ENCODE peak calls at places on chromosomes 1 and 21, in eight cellular contexts. W, Z, Q, B, K, E, U and H are unnamed samples.

GRCh38 chr21:37982496-37983318 is 66.5 kb upstream of the KCNJ6 start:
- DNase-seq in W (no peak), Z (no peak), Q (no peak), B (no peak), K (no peak), E (no peak), U (no peak), H (no peak)

GRCh38 chr1:1082239-1083180 is 8.4 kb upstream of the RNF223 start:
- DNase-seq in W (no peak), Z (no peak), Q (peak), B (peak), K (no peak), E (peak), U (no peak), H (no peak)

GRCh38 chr1:245330951-245331350 is 176.2 kb downstream of the KIF26B start:
- DNase-seq in W (no peak), Z (no peak), Q (no peak), B (no peak), K (no peak), E (no peak), U (no peak), H (no peak)

GRCh38 chr1:23561813-23562100 is 2.5 kb upstream of the ID3 start:
- DNase-seq in W (no peak), Z (no peak), Q (no peak), B (no peak), K (no peak), E (no peak), U (no peak), H (no peak)

GRCh38 chr1:25027876-25028586 is 98.0 kb upstream of the RUNX3 start:
- DNase-seq in W (no peak), Z (no peak), Q (no peak), B (no peak), K (no peak), E (no peak), U (no peak), H (no peak)

GRCh38 chr1:243784506-243784905 is 65.5 kb downstream of the AKT3 start:
- DNase-seq in W (no peak), Z (no peak), Q (no peak), B (no peak), K (no peak), E (no peak), U (no peak), H (no peak)

GRCh38 chr1:187313115-187313514 is 484.4 kb downstream of the PLA2G4A start:
- DNase-seq in W (no peak), Z (no peak), Q (no peak), B (no peak), K (no peak), E (no peak), U (no peak), H (no peak)

GRCh38 chr1:207888647-207889046 is 22.3 kb downstream of the CD34 start:
- DNase-seq in W (no peak), Z (no peak), Q (peak), B (no peak), K (no peak), E (peak), U (peak), H (no peak)

GRCh38 chr1:58870298-58870676 is 86.4 kb upstream of the JUN start:
- DNase-seq in W (no peak), Z (no peak), Q (no peak), B (peak), K (no peak), E (no peak), U (no peak), H (no peak)

GRCh38 chr1:2598329-2598931 is 11.9 kb downstream of the PRXL2B start:
- DNase-seq in W (no peak), Z (no peak), Q (no peak), B (no peak), K (no peak), E (peak), U (no peak), H (no peak)

GRCh38 chr1:2596530-2597333 is 10.2 kb downstream of the PRXL2B start:
- DNase-seq in W (no peak), Z (no peak), Q (peak), B (no peak), K (no peak), E (peak), U (no peak), H (no peak)

GRCh38 chr1:2595261-2595811 is 8.8 kb downstream of the PRXL2B start:
- DNase-seq in W (no peak), Z (no peak), Q (peak), B (no peak), K (no peak), E (peak), U (no peak), H (no peak)

GRCh38 chr1:2595812-2596529 is 9.4 kb downstream of the PRXL2B start:
- DNase-seq in W (no peak), Z (no peak), Q (peak), B (no peak), K (no peak), E (peak), U (no peak), H (no peak)

DNA sequence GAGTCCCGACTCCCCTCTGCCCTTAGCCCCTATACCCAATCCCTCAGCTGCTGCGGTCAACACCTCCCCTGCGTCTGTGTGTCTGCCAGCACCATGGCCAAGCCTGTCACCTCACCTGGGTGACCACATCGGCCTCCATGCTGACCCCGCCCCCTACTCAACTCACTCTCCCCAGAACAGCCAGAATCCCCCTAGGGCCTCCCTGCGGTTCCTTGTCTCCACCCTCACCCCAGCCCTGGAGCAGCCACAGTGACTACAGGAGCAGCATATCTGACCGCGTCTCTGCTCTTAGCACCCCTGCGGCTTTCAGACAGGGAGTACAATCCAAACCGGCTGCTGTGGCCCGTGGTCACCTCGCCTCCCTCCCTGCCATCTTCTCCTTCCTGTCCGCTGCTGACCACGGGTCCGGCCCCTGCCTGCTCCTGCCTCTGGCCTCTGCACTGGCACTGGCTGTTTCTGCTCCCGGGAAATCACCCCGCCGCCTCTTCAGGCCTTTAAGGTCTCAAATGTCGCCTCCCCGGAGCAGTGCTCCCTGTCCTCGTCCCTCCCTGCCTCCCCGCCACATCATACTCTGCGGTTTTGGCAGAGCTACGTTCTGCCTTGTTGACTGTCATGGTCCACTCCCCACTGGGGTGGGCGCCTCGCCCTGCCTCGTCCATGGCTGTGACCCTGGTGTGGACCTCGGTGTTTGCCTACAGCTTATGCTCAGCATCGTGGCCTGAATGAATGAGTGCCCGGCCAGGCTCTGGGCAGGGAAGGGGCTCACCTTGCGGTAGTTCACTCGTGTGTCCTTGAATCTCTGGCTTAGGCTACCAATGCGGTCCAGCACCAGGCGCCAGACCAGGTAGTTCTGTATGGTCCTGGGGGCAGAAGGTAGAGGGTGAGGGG is 11.1 kb downstream of the PRXL2B start:
- DNase-seq in W (no peak), Z (no peak), Q (no peak), B (no peak), K (no peak), E (peak), U (no peak), H (no peak)
- TF ChIP-seq POLR2A in W (no peak), Z (no peak), Q (no peak), B (no peak), K (no peak), E (no peak), U (no peak), H (no peak)

GRCh38 chr1:115331531-115332331 is 6.3 kb downstream of the NGF start:
- DNase-seq in W (no peak), Z (no peak), Q (no peak), B (no peak), K (no peak), E (no peak), U (no peak), H (no peak)

GRCh38 chr1:115329965-115330364 is 8.1 kb downstream of the NGF start:
- DNase-seq in W (no peak), Z (no peak), Q (no peak), B (no peak), K (no peak), E (no peak), U (no peak), H (no peak)

GRCh38 chr1:115327270-115327669 is 10.8 kb downstream of the NGF start:
- DNase-seq in W (no peak), Z (no peak), Q (no peak), B (no peak), K (no peak), E (no peak), U (no peak), H (no peak)

GRCh38 chr1:115332813-115333608 is 5.0 kb downstream of the NGF start:
- DNase-seq in W (no peak), Z (no peak), Q (no peak), B (no peak), K (peak), E (peak), U (peak), H (no peak)

DNA sequence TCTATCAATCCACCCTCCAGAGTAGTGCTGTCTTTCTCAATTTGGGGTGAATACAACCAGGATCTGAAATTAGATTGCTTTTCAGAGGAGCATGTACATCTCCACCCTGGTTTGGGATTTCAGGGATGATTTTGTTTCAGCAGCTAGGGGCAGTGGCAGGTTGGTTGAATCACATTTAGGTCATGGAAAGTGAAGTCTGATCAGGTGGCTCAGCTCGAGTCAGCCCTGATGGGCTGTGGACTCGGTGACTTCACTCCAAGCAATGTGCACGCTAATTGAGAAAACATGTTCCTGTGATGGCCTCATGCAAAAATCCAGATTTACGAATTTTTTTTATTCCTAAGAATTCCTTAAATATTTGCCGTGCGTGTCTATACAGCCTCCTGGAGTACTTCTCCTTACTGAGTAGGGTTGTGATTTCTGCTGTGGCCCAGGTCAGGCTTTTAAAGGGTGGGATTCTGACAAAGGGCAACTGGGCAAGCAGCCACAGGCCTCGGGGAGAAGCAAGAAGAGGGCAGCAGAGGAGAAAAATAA is 7.5 kb downstream of the NGF start:
- DNase-seq in W (no peak), Z (no peak), Q (no peak), B (no peak), K (no peak), E (no peak), U (peak), H (no peak)
- H3K27ac ChIP-seq in W (peak), Z (no peak), Q (peak), B (peak), K (peak), E (peak), U (peak), H (peak)

GRCh38 chr1:111141245-111141644 is 1.2 kb downstream of the CEPT1 start:
- DNase-seq in W (no peak), Z (no peak), Q (no peak), B (no peak), K (no peak), E (no peak), U (no peak), H (no peak)
- H3K4me3 ChIP-seq in W (peak), Z (peak), Q (peak), B (no peak), K (peak), E (peak), U (peak), H (peak)

DNA sequence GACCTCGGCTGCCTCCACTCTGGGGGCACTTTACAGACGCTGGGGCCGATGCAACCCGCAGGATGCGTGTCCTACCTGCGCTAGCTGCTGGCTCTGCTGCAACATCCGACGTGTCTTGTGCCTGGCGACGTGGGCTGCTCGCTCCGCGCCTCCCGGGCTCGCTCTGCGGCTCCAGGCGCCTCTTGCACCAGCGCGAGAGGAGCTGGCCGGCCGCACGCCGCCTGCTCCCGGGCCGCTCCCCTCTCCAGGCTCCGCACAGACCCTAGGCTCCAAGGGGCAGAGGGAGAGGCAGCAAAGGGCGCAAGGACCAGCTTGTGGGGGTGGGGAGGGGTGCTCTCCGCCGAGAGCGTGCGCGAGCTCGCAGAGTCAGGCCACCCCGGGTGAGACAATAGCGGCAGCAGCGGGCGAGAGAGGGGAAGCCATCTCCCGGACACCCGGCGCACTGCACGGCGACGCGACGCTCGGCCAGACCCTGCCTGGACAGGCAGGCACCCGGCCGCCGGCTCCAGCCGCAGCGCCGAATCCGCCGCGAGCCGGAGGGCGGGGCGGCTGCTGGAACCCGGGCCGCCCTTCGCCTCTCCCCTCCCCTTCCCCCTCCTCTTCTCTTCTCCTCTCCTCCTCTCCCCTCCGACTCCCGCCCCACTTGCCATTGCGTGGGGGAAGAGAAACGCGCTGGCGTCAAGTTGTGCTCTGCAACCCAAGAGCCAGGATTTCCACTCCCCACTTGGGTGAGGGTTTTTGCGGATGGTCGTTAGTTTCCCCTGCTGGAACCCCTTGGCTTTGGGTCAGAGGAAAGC is at the start of gene PIK3C2B:
- DNase-seq in W (peak), Z (peak), Q (peak), B (peak), K (peak), E (peak), U (peak), H (no peak)
- TF ChIP-seq POLR2A in W (no peak), Z (peak), Q (peak), B (peak), K (peak), E (no peak), U (peak), H (no peak)

GRCh38 chr1:22428672-22429071 is 23.0 kb upstream of the ZBTB40 start:
- DNase-seq in W (no peak), Z (peak), Q (no peak), B (peak), K (peak), E (no peak), U (no peak), H (no peak)
- H3K27ac ChIP-seq in W (no peak), Z (peak), Q (no peak), B (no peak), K (peak), E (no peak), U (no peak), H (no peak)

GRCh38 chr21:45320261-45320990 is 32.7 kb upstream of the POFUT2 start:
- DNase-seq in W (no peak), Z (no peak), Q (peak), B (no peak), K (no peak), E (peak), U (no peak), H (no peak)
- H3K4me3 ChIP-seq in W (no peak), Z (no peak), Q (no peak), B (no peak), K (no peak), E (no peak), U (no peak), H (no peak)

GRCh38 chr1:44217809-44218410 is 4.6 kb downstream of the DMAP1 start:
- DNase-seq in W (peak), Z (peak), Q (peak), B (peak), K (peak), E (no peak), U (peak), H (no peak)

GRCh38 chr1:44220755-44221154 is 7.5 kb downstream of the DMAP1 start:
- DNase-seq in W (no peak), Z (no peak), Q (no peak), B (no peak), K (no peak), E (no peak), U (no peak), H (no peak)

GRCh38 chr1:44219301-44219626 is 6.0 kb downstream of the DMAP1 start:
- DNase-seq in W (no peak), Z (no peak), Q (no peak), B (no peak), K (no peak), E (no peak), U (no peak), H (no peak)

GRCh38 chr1:44220001-44220751 is 6.9 kb downstream of the DMAP1 start:
- DNase-seq in W (no peak), Z (no peak), Q (no peak), B (no peak), K (no peak), E (no peak), U (no peak), H (no peak)

GRCh38 chr1:44218503-44219300 is 5.4 kb downstream of the DMAP1 start:
- DNase-seq in W (no peak), Z (no peak), Q (no peak), B (no peak), K (no peak), E (no peak), U (no peak), H (no peak)
- TF ChIP-seq POLR2A in W (no peak), Z (no peak), Q (no peak), B (no peak), K (no peak), E (no peak), U (no peak), H (no peak)

DNA sequence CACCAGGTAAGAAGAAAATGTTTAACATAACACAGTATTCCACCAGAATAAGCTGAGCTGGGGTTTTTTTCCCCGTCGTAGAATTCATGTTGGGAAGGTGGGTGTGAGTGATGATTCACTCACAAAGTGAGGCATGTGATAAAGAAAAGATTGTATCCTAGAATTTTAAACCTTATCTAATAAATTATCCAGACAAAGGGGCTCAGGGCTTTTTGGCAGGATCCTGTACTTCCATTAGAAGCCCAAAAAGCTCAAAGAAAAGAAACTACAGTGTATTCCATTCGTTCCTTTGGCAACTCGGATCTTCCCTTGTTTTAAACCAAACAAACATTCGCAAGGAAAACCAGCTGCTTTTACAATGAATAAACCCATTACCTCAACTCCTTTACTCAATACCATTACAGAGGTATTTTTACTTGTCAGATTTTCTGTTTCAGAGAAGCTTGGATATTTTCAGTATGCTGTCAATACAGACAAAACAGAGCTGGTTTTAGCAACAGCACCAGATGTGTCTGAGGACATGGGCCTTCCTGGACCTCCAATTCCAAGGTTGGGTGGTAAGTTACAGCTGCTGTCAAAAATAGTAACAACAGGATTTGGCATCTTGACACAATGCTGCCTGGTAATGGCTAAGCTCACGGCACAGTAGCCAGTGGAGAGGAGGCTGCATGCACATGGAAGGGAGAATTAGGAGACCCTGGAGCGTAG is 159.9 kb upstream of the RUNX1 start:
- DNase-seq in W (no peak), Z (no peak), Q (no peak), B (no peak), K (no peak), E (no peak), U (no peak), H (no peak)
- H3K27ac ChIP-seq in W (peak), Z (no peak), Q (peak), B (peak), K (no peak), E (peak), U (peak), H (peak)

GRCh38 chr1:163071381-163072255 is 2.5 kb downstream of the RGS4 start:
- DNase-seq in W (no peak), Z (peak), Q (peak), B (peak), K (peak), E (peak), U (peak), H (no peak)
- H3K4me3 ChIP-seq in W (no peak), Z (no peak), Q (peak), B (no peak), K (no peak), E (no peak), U (no peak), H (no peak)